ENCODE peak calls at places on chromosome 6, in eight cellular contexts. R is retinal pigment epithelial cell; I is NCI-H510A; B is amygdala; L is substantia nigra; E is stimulated activated CD8-positive, alpha-beta memory T cell treated with anti-CD3 and anti-CD28 coated beads, Interleukin-4, amount 100 ng/mL, for 48 hours; P is mucosa of descending colon; U is MV-4-11. J is an unnamed sample.

GRCh38 chr6:43032326-43032725 is 10.9 kb downstream of the RRP36 start:
- DNase-seq in U (no peak), L (no peak), P (no peak), E (no peak), B (no peak), I (no peak), R (no peak), J (no peak)

GRCh38 chr6:168229368-168229752 is 90.2 kb downstream of the DACT2 start:
- DNase-seq in E (no peak), B (no peak), I (no peak), P (no peak), R (no peak), L (no peak), U (no peak), J (no peak)

GRCh38 chr6:12718025-12718424 is 1.5 kb downstream of the PHACTR1 start:
- DNase-seq in L (no peak), E (no peak), I (no peak), B (no peak), U (no peak), R (peak), P (no peak), J (no peak)

GRCh38 chr6:34225551-34225950 is 11.1 kb upstream of the HMGA1 start:
- DNase-seq in E (no peak), I (no peak), P (no peak), U (no peak), B (no peak), R (no peak), L (no peak), J (no peak)

GRCh38 chr6:136526196-136526930 is 23.9 kb downstream of the MAP7 start:
- DNase-seq in U (peak), P (peak), E (peak), B (peak), L (peak), R (peak), I (no peak), J (peak)

GRCh38 chr6:12990162-12990561 is 273.6 kb downstream of the PHACTR1 start:
- DNase-seq in B (no peak), U (no peak), P (no peak), E (no peak), I (no peak), L (no peak), R (no peak), J (no peak)

GRCh38 chr6:4057036-4057435 is 21.9 kb downstream of the FAM217A start:
- DNase-seq in R (no peak), U (no peak), B (no peak), P (no peak), I (no peak), L (no peak), E (no peak), J (no peak)

GRCh38 chr6:128064540-128064895 is 163.7 kb upstream of the THEMIS start:
- DNase-seq in L (no peak), P (no peak), I (no peak), R (no peak), B (no peak), U (no peak), E (no peak), J (no peak)

GRCh38 chr6:125114248-125114858 is 39.2 kb upstream of the TPD52L1 start:
- DNase-seq in B (no peak), L (peak), U (peak), I (no peak), R (no peak), P (no peak), E (peak), J (peak)

GRCh38 chr6:20744911-20745557 is 210.8 kb downstream of the CDKAL1 start:
- DNase-seq in B (no peak), I (no peak), L (no peak), E (no peak), U (no peak), P (no peak), R (no peak), J (no peak)

GRCh38 chr6:157270308-157270707 is 53.0 kb downstream of the TMEM242 start:
- DNase-seq in I (no peak), R (no peak), B (no peak), E (no peak), P (no peak), U (no peak), L (no peak), J (no peak)

GRCh38 chr6:123962508-123962907 is 158.8 kb downstream of the NKAIN2 start:
- DNase-seq in L (no peak), P (peak), B (no peak), U (no peak), E (no peak), I (peak), R (no peak), J (no peak)

GRCh38 chr6:39088331-39088730 is 26.7 kb downstream of the SAYSD1 start:
- DNase-seq in R (peak), U (peak), P (no peak), E (no peak), B (no peak), L (no peak), I (no peak), J (no peak)

GRCh38 chr6:37650071-37650481 is 47.6 kb downstream of the MDGA1 start:
- DNase-seq in R (no peak), B (no peak), E (no peak), P (no peak), L (no peak), U (no peak), I (no peak), J (no peak)

GRCh38 chr6:161271343-161272019 is 2.4 kb downstream of the AGPAT4 start:
- DNase-seq in P (no peak), U (no peak), L (no peak), E (no peak), I (no peak), B (no peak), R (no peak), J (no peak)

GRCh38 chr6:74000582-74000981 is 304.6 kb downstream of the CD109 start:
- DNase-seq in E (no peak), P (no peak), R (no peak), L (no peak), I (no peak), B (no peak), U (no peak), J (no peak)

GRCh38 chr6:31116661-31117385 is 2.2 kb downstream of the PSORS1C1 start:
- DNase-seq in U (no peak), E (no peak), P (no peak), L (no peak), R (no peak), B (no peak), I (no peak), J (no peak)

GRCh38 chr6:157099912-157100593 is 223.3 kb downstream of the TMEM242 start:
- DNase-seq in P (no peak), B (no peak), L (no peak), I (no peak), U (peak), E (peak), R (no peak), J (no peak)

GRCh38 chr6:85678000-85678601 is 35.4 kb upstream of the SYNCRIP start:
- DNase-seq in E (no peak), U (peak), L (no peak), I (no peak), P (no peak), B (no peak), R (no peak), J (peak)

GRCh38 chr6:6649824-6650349 is 61.4 kb downstream of the LY86 start:
- DNase-seq in E (no peak), U (no peak), L (no peak), P (no peak), R (no peak), I (no peak), B (no peak), J (no peak)

GRCh38 chr6:25477006-25477590 is 174.9 kb upstream of the SCGN start:
- DNase-seq in I (no peak), P (no peak), U (no peak), B (no peak), R (peak), E (no peak), L (no peak), J (no peak)

GRCh38 chr6:36504982-36505381 is 42.3 kb downstream of the STK38 start:
- DNase-seq in P (no peak), E (no peak), B (no peak), R (no peak), L (no peak), I (no peak), U (no peak), J (no peak)

GRCh38 chr6:110217255-110217654 is 37.0 kb downstream of the CDC40 start:
- DNase-seq in L (no peak), B (no peak), I (no peak), R (peak), U (no peak), P (no peak), E (no peak), J (no peak)

J was measured in AML-193.